ENCODE peak calls at places on chromosomes 1 and 21, in eight cellular contexts. G is sigmoid colon, F is A549, S is tibial nerve, O is suprapubic skin, L is GM12878, R is stomach, K is transverse colon. M is an unnamed sample.

GRCh38 chr21:21096956-21097355 is 98.7 kb downstream of the NCAM2 start:
- DNase-seq in G (no peak), F (no peak), S (no peak), O (no peak), L (no peak), R (no peak), K (no peak), M (no peak)

GRCh38 chr1:54404939-54405880 is 984 bp downstream of the SSBP3 start:
- DNase-seq in G (no peak), F (no peak), S (no peak), O (no peak), L (no peak), R (peak; percentile 48), K (peak; percentile 41), M (peak; percentile 30)

GRCh38 chr1:41371630-41372599 is 10.7 kb downstream of the FOXO6 start:
- DNase-seq in G (no peak), F (no peak), S (no peak), O (no peak), L (no peak), R (no peak), K (no peak), M (no peak)

GRCh38 chr21:38869946-38870345 is 64.2 kb downstream of the ETS2 start:
- DNase-seq in G (no peak), F (no peak), S (no peak), O (no peak), L (no peak), R (no peak), K (no peak), M (no peak)

GRCh38 chr1:237677979-237678378 is 212.7 kb downstream of the ZP4 start:
- DNase-seq in G (no peak), F (no peak), S (no peak), O (no peak), L (no peak), R (no peak), K (no peak), M (no peak)

GRCh38 chr1:167798951-167799350 is 77.2 kb downstream of the MPZL1 start:
- DNase-seq in G (no peak), F (no peak), S (no peak), O (no peak), L (no peak), R (no peak), K (no peak), M (no peak)

GRCh38 chr1:51907079-51907702 is 28.7 kb upstream of the NRDC start:
- DNase-seq in G (no peak), F (no peak), S (no peak), O (no peak), L (no peak), R (no peak), K (no peak), M (no peak)

GRCh38 chr1:174021611-174022079 is 512 bp downstream of the RC3H1 start:
- DNase-seq in G (peak; percentile 74), F (no peak), S (no peak), O (no peak), L (no peak), R (no peak), K (peak; percentile 53), M (no peak)

GRCh38 chr1:115526900-115527299 is 114.9 kb upstream of the VANGL1 start:
- DNase-seq in G (no peak), F (no peak), S (no peak), O (no peak), L (no peak), R (no peak), K (no peak), M (no peak)

GRCh38 chr1:201149400-201149799 is 4.9 kb downstream of the TMEM9 start:
- DNase-seq in G (no peak), F (peak; percentile 85), S (no peak), O (no peak), L (no peak), R (no peak), K (no peak), M (no peak)

GRCh38 chr1:186483561-186483960 is 22.6 kb upstream of the PDC start:
- DNase-seq in G (no peak), F (no peak), S (no peak), O (no peak), L (no peak), R (no peak), K (no peak), M (no peak)

GRCh38 chr1:118984990-118985608 is 3.0 kb downstream of the TBX15 start:
- DNase-seq in G (no peak), F (no peak), S (no peak), O (no peak), L (no peak), R (no peak), K (no peak), M (peak; percentile 48)

GRCh38 chr1:169529068-169529642 is 43.4 kb upstream of the SLC19A2 start:
- DNase-seq in G (no peak), F (no peak), S (no peak), O (no peak), L (no peak), R (peak; percentile 75), K (peak; percentile 77), M (no peak)

GRCh38 chr1:2545754-2546514 is 10.2 kb upstream of the TNFRSF14 start:
- DNase-seq in G (peak; percentile 96), F (peak; percentile 88), S (peak; percentile 78), O (peak; percentile 96), L (peak; percentile 80), R (peak; percentile 94), K (peak; percentile 95), M (peak; percentile 96)

GRCh38 chr21:37496972-37497371 is 130.4 kb downstream of the DYRK1A start:
- DNase-seq in G (no peak), F (no peak), S (no peak), O (no peak), L (no peak), R (no peak), K (no peak), M (no peak)

GRCh38 chr1:7552402-7552801 is 218.7 kb upstream of the VAMP3 start:
- DNase-seq in G (no peak), F (no peak), S (no peak), O (no peak), L (no peak), R (no peak), K (no peak), M (no peak)

GRCh38 chr1:17678011-17678410 is 77.1 kb upstream of the ACTL8 start:
- DNase-seq in G (no peak), F (no peak), S (no peak), O (no peak), L (no peak), R (peak; percentile 69), K (no peak), M (no peak)

GRCh38 chr1:8047112-8047511 is 21.0 kb upstream of the ERRFI1 start:
- DNase-seq in G (no peak), F (no peak), S (no peak), O (no peak), L (no peak), R (no peak), K (no peak), M (no peak)

GRCh38 chr1:30518186-30518585 is 205.2 kb downstream of the MATN1 start:
- DNase-seq in G (no peak), F (no peak), S (no peak), O (peak; percentile 31), L (no peak), R (peak; percentile 10), K (no peak), M (no peak)

GRCh38 chr1:183590225-183591191 is at the start of gene NCF2:
- DNase-seq in G (no peak), F (no peak), S (no peak), O (no peak), L (peak; percentile 96), R (peak; percentile 31), K (peak; percentile 42), M (no peak)
- TF ChIP-seq EP300 in G (no peak), F (no peak), S (no peak), O (no peak), L (peak; percentile 93), R (no peak), K (no peak), M (no peak)

GRCh38 chr1:18947570-18947969 is 8.9 kb downstream of the IFFO2 start:
- DNase-seq in G (no peak), F (no peak), S (no peak), O (no peak), L (no peak), R (no peak), K (no peak), M (no peak)
- H3K27ac ChIP-seq in G (peak overlapping the region; percentile 92), F (peak overlapping the region; percentile 23), S (no peak overlapping the region), O (peak overlapping the region; percentile 95), L (no peak overlapping the region), R (peak overlapping the region; percentile 80), K (peak overlapping the region; percentile 88), M (no peak overlapping the region)

GRCh38 chr1:159779403-159779851 is 1.3 kb upstream of the DUSP23 start:
- DNase-seq in G (no peak), F (no peak), S (no peak), O (no peak), L (no peak), R (no peak), K (no peak), M (no peak)

GRCh38 chr1:159778266-159778665 is 2.5 kb upstream of the DUSP23 start:
- DNase-seq in G (no peak), F (no peak), S (no peak), O (no peak), L (no peak), R (no peak), K (no peak), M (no peak)

GRCh38 chr1:159781992-159782391 is 1.2 kb downstream of the DUSP23 start:
- DNase-seq in G (no peak), F (no peak), S (no peak), O (no peak), L (no peak), R (no peak), K (no peak), M (no peak)

GRCh38 chr1:159783724-159784123 is 3.0 kb downstream of the DUSP23 start:
- DNase-seq in G (no peak), F (no peak), S (no peak), O (no peak), L (no peak), R (no peak), K (no peak), M (no peak)

GRCh38 chr1:159780583-159781582 is at the start of gene DUSP23:
- DNase-seq in G (peak; percentile 99), F (peak; percentile 97), S (peak; percentile 94), O (peak; percentile 99), L (peak; percentile 81), R (peak; percentile 98), K (peak; percentile 98), M (peak; percentile 98)
- TF ChIP-seq POLR2A in G (peak; percentile 57), F (peak; percentile 51), S (peak; percentile 77), O (no peak), L (peak; percentile 76), R (no peak), K (peak; percentile 94), M (peak; percentile 67)

GRCh38 chr1:21614419-21615115 is 54.6 kb downstream of the RAP1GAP start:
- DNase-seq in G (no peak), F (no peak), S (no peak), O (no peak), L (no peak), R (no peak), K (peak; percentile 56), M (no peak)
- TF ChIP-seq EP300 in G (no peak), F (no peak), S (no peak), O (no peak), L (no peak), R (no peak), K (no peak), M (no peak)

DNA sequence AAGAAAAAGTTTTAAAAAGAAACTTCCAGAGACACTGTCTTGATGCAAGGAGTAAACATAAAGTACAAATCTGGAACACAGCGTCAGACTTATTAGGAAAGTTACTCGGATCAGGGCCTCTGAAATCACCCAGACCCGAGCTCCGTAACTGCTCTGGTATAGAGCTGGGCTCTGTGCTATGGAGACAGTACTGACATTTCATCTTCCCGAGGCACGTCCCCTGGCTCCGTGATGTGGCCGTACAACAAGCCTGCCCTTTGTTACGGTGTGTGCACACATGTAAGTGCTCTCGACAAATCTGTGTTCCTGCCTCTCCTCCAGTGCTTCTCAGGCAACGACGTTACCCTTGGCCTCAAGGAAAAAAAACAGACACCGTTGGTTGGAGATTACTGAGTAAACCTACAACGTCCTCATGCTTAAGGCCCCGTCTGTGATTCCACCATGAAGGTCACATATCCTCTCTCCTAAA is 107.0 kb upstream of the IRF2BP2 start:
- DNase-seq in G (peak; percentile 84), F (no peak), S (no peak), O (no peak), L (no peak), R (no peak), K (no peak), M (no peak)
- H3K27ac ChIP-seq in G (peak overlapping the region; percentile 97), F (no peak overlapping the region), S (peak overlapping the region; percentile 63), O (peak overlapping the region; percentile 69), L (no peak overlapping the region), R (peak overlapping the region; percentile 97), K (peak overlapping the region; percentile 99), M (peak overlapping the region; percentile 71)

M was measured in upper lobe of left lung.